ENCODE peak calls at places on chromosomes 3 and 15, in nine cellular contexts. X, L, U, Q, I, N, Y, B and S are unnamed samples.

GRCh38 chr15:40282870-40283614 is at the start of gene ANKRD63:
- DNase-seq in Y (no peak), Q (no peak), L (peak), B (no peak), U (peak), X (no peak), N (no peak), I (peak), S (no peak)

GRCh38 chr3:139302084-139302800 is 41.6 kb upstream of the MRPS22 start:
- DNase-seq in L (no peak), N (no peak), U (no peak), X (no peak), I (no peak), B (no peak), Y (no peak), Q (peak), S (no peak)

GRCh38 chr3:115245437-115245836 is 98.3 kb upstream of the ZBTB20 start:
- DNase-seq in B (no peak), X (no peak), L (no peak), N (no peak), I (no peak), Y (no peak), Q (no peak), U (no peak), S (no peak)

GRCh38 chr3:124316034-124316287 is 324.0 kb upstream of the ROPN1 start:
- DNase-seq in I (no peak), X (no peak), N (no peak), L (no peak), Q (no peak), U (no peak), B (no peak), Y (no peak), S (no peak)

GRCh38 chr15:101455291-101455916 is 34.1 kb downstream of the PCSK6 start:
- DNase-seq in I (no peak), N (no peak), B (peak), Y (peak), X (no peak), L (no peak), U (no peak), Q (no peak), S (no peak)

GRCh38 chr15:60137711-60138396 is 133.7 kb downstream of the FOXB1 start:
- DNase-seq in Y (no peak), B (no peak), U (no peak), I (no peak), X (no peak), L (no peak), N (no peak), Q (no peak), S (no peak)

GRCh38 chr3:13279532-13279910 is 140.6 kb downstream of the NUP210 start:
- DNase-seq in L (no peak), X (no peak), U (no peak), N (peak), I (no peak), B (peak), Y (no peak), Q (no peak), S (no peak)

GRCh38 chr3:162295323-162295983 is 798.8 kb downstream of the OTOL1 start:
- DNase-seq in I (no peak), Y (no peak), B (no peak), U (no peak), L (peak), N (no peak), X (no peak), Q (no peak), S (no peak)

GRCh38 chr3:187944391-187945179 is 199.3 kb upstream of the BCL6 start:
- DNase-seq in I (no peak), U (no peak), B (no peak), N (no peak), Q (no peak), Y (no peak), X (no peak), L (no peak), S (no peak)

GRCh38 chr3:135966875-135967274 is 1.3 kb downstream of the PPP2R3A start:
- DNase-seq in L (no peak), B (no peak), Y (no peak), X (no peak), I (no peak), U (no peak), N (no peak), Q (no peak), S (no peak)

GRCh38 chr3:88059380-88060160 is 515 bp downstream of the ZNF654 start:
- DNase-seq in Q (no peak), L (no peak), N (no peak), B (no peak), Y (no peak), U (peak), X (no peak), I (peak), S (no peak)

GRCh38 chr15:76905855-76906254 is 715 bp upstream of the SCAPER start:
- DNase-seq in N (no peak), U (no peak), B (no peak), Y (no peak), Q (no peak), X (no peak), L (peak), I (no peak), S (no peak)

GRCh38 chr15:69628256-69629093 is 175.9 kb downstream of the RPLP1 start:
- DNase-seq in X (no peak), N (no peak), B (no peak), L (no peak), Q (no peak), Y (no peak), U (no peak), I (no peak), S (no peak)

GRCh38 chr15:59251001-59251845 is 44.6 kb downstream of the LDHAL6B start:
- DNase-seq in Q (no peak), N (no peak), X (no peak), B (no peak), U (peak), I (no peak), Y (no peak), L (no peak), S (no peak)

GRCh38 chr3:125587039-125587664 is 8.1 kb downstream of the OSBPL11 start:
- DNase-seq in X (no peak), Q (no peak), B (no peak), U (no peak), L (no peak), Y (no peak), N (no peak), I (no peak), S (no peak)

GRCh38 chr3:31858439-31858838 is 122.6 kb downstream of the OSBPL10 start:
- DNase-seq in I (no peak), Y (no peak), X (no peak), Q (no peak), L (no peak), N (no peak), U (no peak), B (no peak), S (no peak)

GRCh38 chr3:156761713-156762575 is 64.2 kb upstream of the LEKR1 start:
- DNase-seq in U (no peak), X (no peak), N (no peak), L (no peak), Q (no peak), B (no peak), Y (no peak), I (no peak), S (no peak)

GRCh38 chr15:101397521-101398003 is 91.9 kb downstream of the PCSK6 start:
- DNase-seq in X (no peak), Y (no peak), I (no peak), U (no peak), B (no peak), L (no peak), N (peak), Q (no peak), S (peak)

GRCh38 chr15:80152896-80153876 is at the start of gene FAH:
- DNase-seq in Q (no peak), Y (peak), X (no peak), L (peak), U (peak), N (no peak), B (no peak), I (no peak), S (no peak)

GRCh38 chr3:13495921-13496723 is 16.0 kb downstream of the HDAC11 start:
- DNase-seq in N (peak), L (peak), X (peak), I (peak), U (peak), B (peak), Y (no peak), Q (peak), S (no peak)

GRCh38 chr15:40238481-40238926 is 359 bp upstream of the PAK6 start:
- DNase-seq in L (no peak), U (no peak), B (no peak), X (no peak), I (no peak), Y (no peak), N (peak), Q (no peak), S (no peak)

GRCh38 chr3:4943553-4943952 is 35.7 kb upstream of the BHLHE40 start:
- DNase-seq in B (no peak), U (no peak), L (no peak), Q (no peak), N (no peak), Y (no peak), I (no peak), X (no peak), S (no peak)

GRCh38 chr3:183313764-183314163 is 60.7 kb downstream of the B3GNT5 start:
- DNase-seq in I (no peak), N (no peak), L (no peak), U (no peak), Q (no peak), X (no peak), Y (no peak), B (no peak), S (no peak)

GRCh38 chr3:134437211-134437752 is 48.5 kb downstream of the ANAPC13 start:
- DNase-seq in Y (no peak), Q (no peak), X (no peak), U (no peak), I (no peak), N (no peak), L (no peak), B (no peak), S (no peak)

GRCh38 chr15:55703873-55704285 is 39.1 kb downstream of the PRTG start:
- DNase-seq in I (no peak), L (no peak), Q (no peak), U (no peak), B (no peak), N (no peak), Y (no peak), X (no peak), S (no peak)

GRCh38 chr3:10251006-10251405 is 2.7 kb downstream of the TATDN2 start:
- DNase-seq in L (no peak), Y (no peak), I (no peak), B (no peak), Q (no peak), N (no peak), U (no peak), X (no peak), S (no peak)

GRCh38 chr3:170346481-170347125 is 10.9 kb upstream of the SKIL start:
- DNase-seq in Q (no peak), U (no peak), B (no peak), L (no peak), I (no peak), N (no peak), X (no peak), Y (no peak), S (no peak)

GRCh38 chr3:48655586-48655985 is 7.1 kb downstream of the CELSR3 start:
- DNase-seq in Q (no peak), X (no peak), Y (no peak), N (no peak), B (no peak), U (no peak), L (no peak), I (peak), S (no peak)

GRCh38 chr15:101615986-101616848 is 36.0 kb downstream of the TM2D3 start:
- DNase-seq in N (no peak), Y (no peak), X (no peak), B (no peak), U (no peak), I (no peak), L (peak), Q (peak), S (no peak)

GRCh38 chr3:161096771-161097367 is 8.3 kb downstream of the B3GALNT1 start:
- DNase-seq in L (peak), I (no peak), U (no peak), Q (no peak), X (no peak), Y (no peak), N (no peak), B (no peak), S (no peak)
- TF ChIP-seq CTCF in L (peak), I (peak), U (peak), Q (no peak), X (peak), Y (no peak), N (no peak), B (no peak), S (no peak)

GRCh38 chr15:74892313-74892712 is 2.5 kb downstream of the MPI start:
- DNase-seq in B (no peak), Q (no peak), X (no peak), N (no peak), U (no peak), I (no peak), Y (no peak), L (no peak), S (no peak)

GRCh38 chr15:74891469-74891868 is 1.6 kb downstream of the MPI start:
- DNase-seq in Q (no peak), U (no peak), L (no peak), B (no peak), N (no peak), X (no peak), I (no peak), Y (no peak), S (no peak)

GRCh38 chr15:74888716-74889115 is 1.1 kb upstream of the MPI start:
- DNase-seq in Y (no peak), X (no peak), I (no peak), L (no peak), U (no peak), N (no peak), Q (no peak), B (no peak), S (no peak)

GRCh38 chr15:74889390-74889881 is 406 bp upstream of the MPI start:
- DNase-seq in X (no peak), N (peak), U (no peak), Q (peak), B (no peak), I (no peak), L (peak), Y (no peak), S (no peak)

DNA sequence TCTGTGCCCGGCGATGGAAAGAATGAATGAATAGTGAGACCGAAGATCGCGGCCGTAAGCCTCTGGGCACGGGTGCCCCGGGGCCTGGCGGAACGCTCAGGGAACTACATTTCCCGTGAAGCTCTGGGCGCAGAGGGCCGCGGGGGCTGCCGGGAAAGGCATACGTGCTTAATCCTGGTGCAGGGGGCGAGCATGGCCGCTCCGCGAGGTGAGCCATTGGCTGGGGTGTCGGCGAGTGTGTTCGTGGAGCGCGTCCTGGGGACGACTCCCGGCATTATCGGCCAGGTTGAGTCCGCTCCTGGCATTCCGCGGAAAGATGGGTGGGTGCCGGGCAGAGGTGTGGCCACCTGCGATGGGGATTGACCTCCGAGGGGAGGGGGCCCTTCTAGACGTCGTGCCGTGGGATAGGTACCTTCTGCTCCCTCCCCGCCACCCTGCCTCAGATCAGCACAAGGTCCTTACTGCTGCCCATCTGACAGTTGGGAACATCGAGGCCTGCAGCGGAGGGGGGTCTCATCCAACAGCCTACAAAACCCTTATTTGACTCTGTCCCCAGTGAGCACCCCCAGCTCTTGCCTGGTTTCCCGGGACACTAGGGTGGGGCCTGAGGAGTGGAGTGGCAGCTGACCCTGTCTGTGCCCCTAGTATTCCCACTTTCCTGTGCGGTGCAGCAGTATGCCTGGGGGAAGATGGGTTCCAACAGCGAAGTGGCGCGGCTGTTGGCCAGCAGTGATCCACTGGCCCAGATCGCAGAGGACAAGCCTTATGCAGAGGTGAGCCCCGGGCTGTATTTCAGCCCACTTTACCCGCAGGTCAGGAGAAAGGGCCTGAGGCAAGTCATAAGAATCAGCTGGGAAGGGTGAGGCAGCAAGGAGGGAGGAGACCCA is at the start of gene MPI:
- DNase-seq in Y (peak), U (peak), N (peak), L (peak), Q (peak), X (peak), B (peak), I (peak), S (peak)
- TF ChIP-seq CTCF in Y (no peak), U (no peak), N (no peak), L (no peak), Q (peak), X (no peak), B (peak), I (no peak), S (no peak)

GRCh38 chr3:42189746-42190145 is 76.2 kb downstream of the CCK start:
- DNase-seq in U (no peak), X (no peak), I (no peak), Y (no peak), N (no peak), L (no peak), Q (no peak), B (no peak), S (no peak)

GRCh38 chr3:42190701-42191442 is 75.1 kb downstream of the CCK start:
- DNase-seq in X (peak), I (peak), N (no peak), L (peak), Q (no peak), B (peak), U (peak), Y (peak), S (peak)

GRCh38 chr3:42192334-42193200 is 73.4 kb downstream of the CCK start:
- DNase-seq in I (no peak), B (no peak), L (no peak), N (no peak), X (no peak), Q (no peak), Y (peak), U (peak), S (no peak)

GRCh38 chr3:42189071-42189470 is 76.9 kb downstream of the CCK start:
- DNase-seq in I (no peak), U (no peak), Y (no peak), N (no peak), L (no peak), X (no peak), Q (peak), B (no peak), S (no peak)

DNA sequence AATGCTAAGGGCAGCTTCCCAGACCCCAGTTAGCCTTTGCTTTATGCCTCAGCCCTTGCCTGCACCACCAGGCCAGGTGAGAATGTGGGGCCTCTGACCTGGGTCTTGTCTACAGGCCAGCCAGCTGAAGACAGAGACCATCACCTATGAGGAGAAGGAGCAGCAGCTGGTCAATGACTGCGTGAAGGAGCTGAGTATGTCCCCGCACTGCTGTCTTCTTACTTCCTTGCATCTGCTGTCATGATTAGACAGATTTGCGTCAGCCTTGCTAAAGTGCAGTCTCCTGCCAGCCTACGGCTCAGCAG is 74.6 kb downstream of the CCK start:
- DNase-seq in N (no peak), L (no peak), I (no peak), X (no peak), Q (no peak), B (no peak), U (no peak), Y (no peak), S (no peak)
- TF ChIP-seq CTCF in N (no peak), L (no peak), I (no peak), X (no peak), Q (no peak), B (peak), U (no peak), Y (no peak), S (no peak)

DNA sequence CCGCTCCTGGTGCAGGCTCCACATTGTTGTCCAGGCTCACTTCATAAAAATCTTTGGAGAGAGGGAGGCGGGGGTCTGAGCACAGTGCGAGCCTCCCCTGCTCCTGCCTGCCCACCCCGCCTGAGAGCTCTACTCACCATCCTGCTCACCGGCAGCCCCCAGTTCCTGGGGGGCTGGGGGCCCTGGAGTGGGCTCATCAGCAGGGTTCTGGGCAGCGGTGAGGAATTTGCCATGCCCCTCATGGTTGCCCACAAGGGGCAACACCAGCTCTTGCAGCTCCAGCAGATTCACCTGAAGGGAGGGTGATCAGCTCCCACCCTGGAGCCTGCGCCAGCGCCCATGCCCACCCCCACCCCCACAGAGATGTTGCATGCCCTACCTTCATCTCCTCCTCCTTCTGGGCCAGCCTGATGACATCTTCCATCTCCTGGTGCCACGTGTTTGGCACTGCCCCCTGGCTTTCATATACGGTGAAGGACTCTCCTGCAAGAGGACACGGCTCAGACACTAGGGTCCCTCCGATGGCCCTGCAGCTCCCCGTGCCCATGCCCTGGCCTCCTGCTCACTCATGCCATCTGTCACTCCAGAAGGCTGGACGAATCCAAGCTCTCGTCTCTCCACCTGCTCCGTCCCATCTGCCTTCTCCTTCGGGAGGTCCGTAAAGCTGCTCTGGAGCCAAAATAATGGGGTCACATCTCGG is 162.1 kb downstream of the TBC1D2B start:
- DNase-seq in Q (no peak), L (no peak), B (no peak), Y (no peak), I (no peak), N (peak), X (no peak), U (no peak), S (no peak)
- TF ChIP-seq CTCF in Q (no peak), L (no peak), B (no peak), Y (no peak), I (no peak), N (no peak), X (no peak), U (no peak), S (no peak)

GRCh38 chr3:126661965-126662364 is 7.0 kb upstream of the TXNRD3 start:
- DNase-seq in L (no peak), U (no peak), X (no peak), Q (no peak), N (no peak), B (no peak), Y (no peak), I (no peak), S (no peak)

GRCh38 chr3:126661532-126661931 is 6.6 kb upstream of the TXNRD3 start:
- DNase-seq in N (no peak), L (no peak), Q (no peak), Y (no peak), I (no peak), U (no peak), B (no peak), X (no peak), S (no peak)

GRCh38 chr3:126657901-126658300 is 3.0 kb upstream of the TXNRD3 start:
- DNase-seq in N (no peak), Q (no peak), U (no peak), B (no peak), L (no peak), X (no peak), Y (no peak), I (no peak), S (no peak)

GRCh38 chr3:126658584-126658983 is 3.7 kb upstream of the TXNRD3 start:
- DNase-seq in Q (no peak), I (no peak), B (no peak), L (no peak), X (no peak), N (no peak), U (no peak), Y (no peak), S (no peak)

GRCh38 chr3:126659915-126660886 is 5.3 kb upstream of the TXNRD3 start:
- DNase-seq in N (no peak), Y (no peak), U (no peak), L (no peak), X (no peak), I (no peak), Q (no peak), B (no peak), S (no peak)
- TF ChIP-seq CTCF in N (peak), Y (peak), U (no peak), L (peak), X (peak), I (no peak), Q (peak), B (peak), S (no peak)

GRCh38 chr3:38782148-38782547 is 33.9 kb downstream of the SCN10A start:
- DNase-seq in X (no peak), Y (no peak), I (no peak), Q (no peak), N (no peak), U (no peak), B (no peak), L (no peak), S (no peak)
- TF ChIP-seq CTCF in X (no peak), Y (no peak), I (no peak), Q (no peak), N (no peak), U (no peak), B (no peak), L (no peak), S (no peak)